ENCODE peak calls at places on chromosomes 7 and 10, in five cellular contexts. One of them, this sample, is unnamed.

GRCh38 chr10:77164616-77165311 is 472.8 kb downstream of the KCNMA1 start:
- DNase-seq in posterior cingulate gyrus: no peak
- DNase-seq in stimulated activated CD4-positive, alpha-beta T cell treated with anti-CD3 and anti-CD28 coated beads, Interleukin-4, amount 100 ng/mL, for 4 hours: no peak
- DNase-seq in IMR-90: peak
- DNase-seq in iPS DF 6.9: no peak
- DNase-seq in this sample: no peak

GRCh38 chr7:157002819-157003421 is 7.5 kb downstream of the MNX1 start:
- DNase-seq in posterior cingulate gyrus: no peak
- DNase-seq in stimulated activated CD4-positive, alpha-beta T cell treated with anti-CD3 and anti-CD28 coated beads, Interleukin-4, amount 100 ng/mL, for 4 hours: no peak
- DNase-seq in IMR-90: no peak
- DNase-seq in iPS DF 6.9: no peak
- DNase-seq in this sample: no peak

GRCh38 chr7:128919881-128920789 is 9.6 kb upstream of the KCP start:
- DNase-seq in posterior cingulate gyrus: no peak
- DNase-seq in stimulated activated CD4-positive, alpha-beta T cell treated with anti-CD3 and anti-CD28 coated beads, Interleukin-4, amount 100 ng/mL, for 4 hours: no peak
- DNase-seq in IMR-90: no peak
- DNase-seq in iPS DF 6.9: no peak
- DNase-seq in this sample: no peak

GRCh38 chr10:17003666-17004065 is 125.9 kb downstream of the CUBN start:
- DNase-seq in posterior cingulate gyrus: no peak
- DNase-seq in stimulated activated CD4-positive, alpha-beta T cell treated with anti-CD3 and anti-CD28 coated beads, Interleukin-4, amount 100 ng/mL, for 4 hours: no peak
- DNase-seq in IMR-90: no peak
- DNase-seq in iPS DF 6.9: no peak
- DNase-seq in this sample: no peak

GRCh38 chr10:125783408-125783807 is 7.8 kb upstream of the MMP21 start:
- DNase-seq in posterior cingulate gyrus: no peak
- DNase-seq in stimulated activated CD4-positive, alpha-beta T cell treated with anti-CD3 and anti-CD28 coated beads, Interleukin-4, amount 100 ng/mL, for 4 hours: no peak
- DNase-seq in IMR-90: no peak
- DNase-seq in iPS DF 6.9: no peak
- DNase-seq in this sample: no peak

GRCh38 chr10:71396714-71397339 is at the start of gene CDH23:
- DNase-seq in posterior cingulate gyrus: no peak
- DNase-seq in stimulated activated CD4-positive, alpha-beta T cell treated with anti-CD3 and anti-CD28 coated beads, Interleukin-4, amount 100 ng/mL, for 4 hours: peak
- DNase-seq in IMR-90: no peak
- DNase-seq in iPS DF 6.9: no peak
- DNase-seq in this sample: no peak

GRCh38 chr10:110485541-110485940 is 12.2 kb upstream of the DUSP5 start:
- DNase-seq in posterior cingulate gyrus: no peak
- DNase-seq in stimulated activated CD4-positive, alpha-beta T cell treated with anti-CD3 and anti-CD28 coated beads, Interleukin-4, amount 100 ng/mL, for 4 hours: no peak
- DNase-seq in IMR-90: no peak
- DNase-seq in iPS DF 6.9: no peak
- DNase-seq in this sample: no peak

GRCh38 chr7:32048970-32049369 is 21.2 kb downstream of the PDE1C start:
- DNase-seq in posterior cingulate gyrus: no peak
- DNase-seq in stimulated activated CD4-positive, alpha-beta T cell treated with anti-CD3 and anti-CD28 coated beads, Interleukin-4, amount 100 ng/mL, for 4 hours: no peak
- DNase-seq in IMR-90: no peak
- DNase-seq in iPS DF 6.9: no peak
- DNase-seq in this sample: no peak

GRCh38 chr10:59536576-59537014 is 173.1 kb downstream of the SLC16A9 start:
- DNase-seq in posterior cingulate gyrus: no peak
- DNase-seq in stimulated activated CD4-positive, alpha-beta T cell treated with anti-CD3 and anti-CD28 coated beads, Interleukin-4, amount 100 ng/mL, for 4 hours: no peak
- DNase-seq in IMR-90: peak
- DNase-seq in iPS DF 6.9: no peak
- DNase-seq in this sample: no peak

GRCh38 chr7:139523199-139523941 is at the start of gene CLEC2L:
- DNase-seq in posterior cingulate gyrus: peak
- DNase-seq in stimulated activated CD4-positive, alpha-beta T cell treated with anti-CD3 and anti-CD28 coated beads, Interleukin-4, amount 100 ng/mL, for 4 hours: peak
- DNase-seq in IMR-90: no peak
- DNase-seq in iPS DF 6.9: no peak
- DNase-seq in this sample: no peak

GRCh38 chr10:52368725-52369124 is 54.6 kb downstream of the DKK1 start:
- DNase-seq in posterior cingulate gyrus: no peak
- DNase-seq in stimulated activated CD4-positive, alpha-beta T cell treated with anti-CD3 and anti-CD28 coated beads, Interleukin-4, amount 100 ng/mL, for 4 hours: no peak
- DNase-seq in IMR-90: no peak
- DNase-seq in iPS DF 6.9: peak
- DNase-seq in this sample: no peak

GRCh38 chr10:22314852-22315251 is 1.3 kb upstream of the COMMD3 start:
- DNase-seq in posterior cingulate gyrus: no peak
- DNase-seq in stimulated activated CD4-positive, alpha-beta T cell treated with anti-CD3 and anti-CD28 coated beads, Interleukin-4, amount 100 ng/mL, for 4 hours: no peak
- DNase-seq in IMR-90: no peak
- DNase-seq in iPS DF 6.9: no peak
- DNase-seq in this sample: no peak

GRCh38 chr10:110357252-110357780 is 52.6 kb upstream of the SMNDC1 start:
- DNase-seq in posterior cingulate gyrus: no peak
- DNase-seq in stimulated activated CD4-positive, alpha-beta T cell treated with anti-CD3 and anti-CD28 coated beads, Interleukin-4, amount 100 ng/mL, for 4 hours: peak
- DNase-seq in IMR-90: peak
- DNase-seq in iPS DF 6.9: no peak
- DNase-seq in this sample: peak

GRCh38 chr7:64307254-64308018 is 6.3 kb upstream of the ZNF736 start:
- DNase-seq in posterior cingulate gyrus: peak
- DNase-seq in stimulated activated CD4-positive, alpha-beta T cell treated with anti-CD3 and anti-CD28 coated beads, Interleukin-4, amount 100 ng/mL, for 4 hours: peak
- DNase-seq in IMR-90: peak
- DNase-seq in iPS DF 6.9: no peak
- DNase-seq in this sample: peak

GRCh38 chr7:44482502-44483485 is 7.7 kb downstream of the NUDCD3 start:
- DNase-seq in posterior cingulate gyrus: no peak
- DNase-seq in stimulated activated CD4-positive, alpha-beta T cell treated with anti-CD3 and anti-CD28 coated beads, Interleukin-4, amount 100 ng/mL, for 4 hours: no peak
- DNase-seq in IMR-90: no peak
- DNase-seq in iPS DF 6.9: no peak
- DNase-seq in this sample: no peak

GRCh38 chr10:12390733-12391132 is 41.4 kb downstream of the CAMK1D start:
- DNase-seq in posterior cingulate gyrus: no peak
- DNase-seq in stimulated activated CD4-positive, alpha-beta T cell treated with anti-CD3 and anti-CD28 coated beads, Interleukin-4, amount 100 ng/mL, for 4 hours: no peak
- DNase-seq in IMR-90: peak
- DNase-seq in iPS DF 6.9: no peak
- DNase-seq in this sample: no peak

GRCh38 chr10:119750391-119751230 is 24.8 kb downstream of the INPP5F start:
- DNase-seq in posterior cingulate gyrus: peak
- DNase-seq in stimulated activated CD4-positive, alpha-beta T cell treated with anti-CD3 and anti-CD28 coated beads, Interleukin-4, amount 100 ng/mL, for 4 hours: peak
- DNase-seq in IMR-90: peak
- DNase-seq in iPS DF 6.9: peak
- DNase-seq in this sample: peak

GRCh38 chr7:157228864-157229422 is 90.2 kb downstream of the UBE3C start:
- DNase-seq in posterior cingulate gyrus: no peak
- DNase-seq in stimulated activated CD4-positive, alpha-beta T cell treated with anti-CD3 and anti-CD28 coated beads, Interleukin-4, amount 100 ng/mL, for 4 hours: peak
- DNase-seq in IMR-90: peak
- DNase-seq in iPS DF 6.9: peak
- DNase-seq in this sample: no peak

GRCh38 chr10:122207596-122207995 is 63.5 kb upstream of the BTBD16 start:
- DNase-seq in posterior cingulate gyrus: no peak
- DNase-seq in stimulated activated CD4-positive, alpha-beta T cell treated with anti-CD3 and anti-CD28 coated beads, Interleukin-4, amount 100 ng/mL, for 4 hours: no peak
- DNase-seq in IMR-90: peak
- DNase-seq in iPS DF 6.9: no peak
- DNase-seq in this sample: no peak

GRCh38 chr10:5977471-5978370 is at the start of gene IL15RA:
- DNase-seq in posterior cingulate gyrus: peak
- DNase-seq in stimulated activated CD4-positive, alpha-beta T cell treated with anti-CD3 and anti-CD28 coated beads, Interleukin-4, amount 100 ng/mL, for 4 hours: peak
- DNase-seq in IMR-90: peak
- DNase-seq in iPS DF 6.9: no peak
- DNase-seq in this sample: peak

GRCh38 chr7:32500922-32501341 is 5.6 kb downstream of the AVL9 start:
- DNase-seq in posterior cingulate gyrus: no peak
- DNase-seq in stimulated activated CD4-positive, alpha-beta T cell treated with anti-CD3 and anti-CD28 coated beads, Interleukin-4, amount 100 ng/mL, for 4 hours: no peak
- DNase-seq in IMR-90: peak
- DNase-seq in iPS DF 6.9: no peak
- DNase-seq in this sample: no peak

GRCh38 chr7:24908166-24908565 is 71.8 kb downstream of the OSBPL3 start:
- DNase-seq in posterior cingulate gyrus: no peak
- DNase-seq in stimulated activated CD4-positive, alpha-beta T cell treated with anti-CD3 and anti-CD28 coated beads, Interleukin-4, amount 100 ng/mL, for 4 hours: no peak
- DNase-seq in IMR-90: no peak
- DNase-seq in iPS DF 6.9: no peak
- DNase-seq in this sample: no peak

GRCh38 chr10:1369665-1370064 is 313.5 kb downstream of the WDR37 start:
- DNase-seq in posterior cingulate gyrus: no peak
- DNase-seq in stimulated activated CD4-positive, alpha-beta T cell treated with anti-CD3 and anti-CD28 coated beads, Interleukin-4, amount 100 ng/mL, for 4 hours: no peak
- DNase-seq in IMR-90: no peak
- DNase-seq in iPS DF 6.9: no peak
- DNase-seq in this sample: no peak

GRCh38 chr10:46546591-46547330 is 9.7 kb downstream of the GPRIN2 start:
- DNase-seq in posterior cingulate gyrus: peak
- DNase-seq in stimulated activated CD4-positive, alpha-beta T cell treated with anti-CD3 and anti-CD28 coated beads, Interleukin-4, amount 100 ng/mL, for 4 hours: no peak
- DNase-seq in IMR-90: no peak
- DNase-seq in iPS DF 6.9: no peak
- DNase-seq in this sample: no peak

This sample was measured in activated T-cell treated with anti-CD3 and anti-CD28 coated beads, Interleukin-2, amount 50 U/mL, for 4 hours.